ENCODE peak calls at places on chromosomes 16 and 17, in four cellular contexts. W is endodermal cell; G is omental fat pad; B is activated CD8-positive, alpha-beta T cell treated with anti-CD3 and anti-CD28 coated beads for 36 hours. E is an unnamed sample.

GRCh38 chr16:9798474-9798873 is 383.8 kb downstream of the GRIN2A start:
- DNase-seq in G (no peak), W (no peak), B (no peak), E (no peak)

GRCh38 chr16:2089676-2090480 is 42.1 kb downstream of the TSC2 start:
- DNase-seq in W (no peak), G (no peak), B (no peak), E (no peak)

GRCh38 chr17:16247589-16247984 is 30.6 kb downstream of the PIGL start:
- DNase-seq in B (no peak), G (no peak), W (no peak), E (no peak)

GRCh38 chr17:15411556-15412198 is 55.7 kb downstream of the CDRT4 start:
- DNase-seq in B (no peak), G (no peak), W (no peak), E (no peak)

GRCh38 chr17:76378548-76379274 is 5.7 kb upstream of the SPHK1 start:
- DNase-seq in B (no peak), W (no peak), G (no peak), E (no peak)

GRCh38 chr17:50499722-50500121 is 8.5 kb upstream of the MYCBPAP start:
- DNase-seq in B (no peak), W (no peak), G (no peak), E (no peak)

GRCh38 chr17:75698659-75699058 is 22.6 kb upstream of the ITGB4 start:
- DNase-seq in W (no peak), B (no peak), G (no peak), E (no peak)

GRCh38 chr16:69838417-69838990 is 76.4 kb downstream of the WWP2 start:
- DNase-seq in B (no peak), W (no peak), G (no peak), E (no peak)

GRCh38 chr17:76544123-76544915 is 4.5 kb downstream of the PRCD start:
- DNase-seq in B (no peak), G (no peak), W (no peak), E (peak; percentile 60)

GRCh38 chr16:7140899-7141298 is 191.7 kb upstream of the RBFOX1 start:
- DNase-seq in G (no peak), W (no peak), B (no peak), E (no peak)

GRCh38 chr17:45155483-45155882 is 6.2 kb upstream of the HEXIM2 start:
- DNase-seq in B (no peak), W (no peak), G (no peak), E (no peak)

DNA sequence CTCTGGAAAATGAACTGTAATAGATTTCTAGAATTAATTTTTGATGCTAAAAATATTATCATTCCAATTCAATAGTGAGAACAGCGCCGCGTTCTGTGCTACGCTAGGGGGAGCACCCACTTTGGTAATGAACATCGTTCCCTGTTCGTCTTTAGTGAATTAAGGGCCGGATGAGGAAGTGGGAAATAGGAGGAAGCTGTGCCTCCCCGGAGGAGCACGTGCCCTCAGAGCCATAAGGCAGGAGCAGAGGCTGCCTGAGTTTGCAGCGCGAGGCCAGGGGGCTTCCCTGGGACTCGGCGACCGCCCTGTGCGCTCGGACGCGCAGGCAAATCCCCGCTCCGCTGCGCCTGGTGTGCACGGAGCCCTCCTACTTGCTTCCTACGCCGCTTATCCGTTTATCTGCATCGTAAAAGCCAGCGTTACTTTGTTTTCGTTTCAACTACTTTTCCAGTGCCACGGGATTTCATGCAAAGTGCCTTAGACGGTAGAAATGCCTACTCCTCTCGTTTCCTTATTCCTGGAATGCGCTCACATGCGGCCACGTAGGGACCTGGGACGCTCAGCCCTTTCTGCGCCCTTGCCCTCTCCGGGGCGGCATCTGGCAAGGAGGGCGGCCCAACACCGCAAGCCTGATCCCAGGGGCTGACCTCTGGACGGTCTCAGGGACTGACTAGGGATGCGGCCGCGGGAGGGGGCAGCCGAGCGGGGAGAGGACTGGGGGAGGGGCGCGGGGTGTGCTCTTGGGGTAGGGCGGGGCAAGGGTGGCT is 76.4 kb downstream of the KCNJ12 start:
- DNase-seq in B (peak; percentile 54), W (peak; percentile 86), G (no peak), E (no peak)
- TF ChIP-seq CTCF in B (peak; percentile 72), W (peak; percentile 89), G (no peak), E (peak; percentile 65)

DNA sequence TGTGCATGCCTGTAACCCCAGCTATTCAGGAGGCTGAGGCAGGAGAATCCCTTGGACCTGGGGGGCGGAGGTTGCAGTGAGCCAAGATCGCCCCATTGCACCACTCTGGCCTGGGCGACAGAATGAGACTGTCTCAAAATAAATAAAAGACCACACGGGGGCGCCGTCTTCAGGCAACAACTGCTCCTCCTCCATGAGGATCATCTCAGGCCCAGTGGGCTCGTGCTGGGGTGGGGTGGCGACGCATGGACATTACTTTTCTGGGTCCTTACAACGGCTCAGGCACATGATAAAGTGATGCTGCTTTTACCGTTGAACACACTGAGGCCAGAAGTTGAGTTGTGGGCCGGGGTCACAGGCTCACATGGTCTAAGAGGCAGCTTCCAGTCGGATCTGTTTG is 56.2 kb downstream of the PRMT7 start:
- DNase-seq in G (peak; percentile 48), W (peak; percentile 90), B (peak; percentile 80), E (no peak)
- TF ChIP-seq CTCF in G (no peak), W (peak; percentile 86), B (peak; percentile 73), E (peak; percentile 50)

GRCh38 chr16:19589771-19590302 is 34.3 kb downstream of the VPS35L start:
- DNase-seq in W (no peak), B (no peak), G (no peak), E (no peak)

GRCh38 chr16:19589106-19589505 is 33.6 kb downstream of the VPS35L start:
- DNase-seq in G (no peak), W (no peak), B (no peak), E (no peak)

GRCh38 chr16:19583665-19584300 is 28.3 kb downstream of the VPS35L start:
- DNase-seq in G (no peak), B (peak; percentile 32), W (peak; percentile 54), E (no peak)

GRCh38 chr16:19588661-19589060 is 33.2 kb downstream of the VPS35L start:
- DNase-seq in G (no peak), W (no peak), B (peak; percentile 6), E (no peak)
- TF ChIP-seq CTCF in G (no peak), W (no peak), B (no peak), E (no peak)

DNA sequence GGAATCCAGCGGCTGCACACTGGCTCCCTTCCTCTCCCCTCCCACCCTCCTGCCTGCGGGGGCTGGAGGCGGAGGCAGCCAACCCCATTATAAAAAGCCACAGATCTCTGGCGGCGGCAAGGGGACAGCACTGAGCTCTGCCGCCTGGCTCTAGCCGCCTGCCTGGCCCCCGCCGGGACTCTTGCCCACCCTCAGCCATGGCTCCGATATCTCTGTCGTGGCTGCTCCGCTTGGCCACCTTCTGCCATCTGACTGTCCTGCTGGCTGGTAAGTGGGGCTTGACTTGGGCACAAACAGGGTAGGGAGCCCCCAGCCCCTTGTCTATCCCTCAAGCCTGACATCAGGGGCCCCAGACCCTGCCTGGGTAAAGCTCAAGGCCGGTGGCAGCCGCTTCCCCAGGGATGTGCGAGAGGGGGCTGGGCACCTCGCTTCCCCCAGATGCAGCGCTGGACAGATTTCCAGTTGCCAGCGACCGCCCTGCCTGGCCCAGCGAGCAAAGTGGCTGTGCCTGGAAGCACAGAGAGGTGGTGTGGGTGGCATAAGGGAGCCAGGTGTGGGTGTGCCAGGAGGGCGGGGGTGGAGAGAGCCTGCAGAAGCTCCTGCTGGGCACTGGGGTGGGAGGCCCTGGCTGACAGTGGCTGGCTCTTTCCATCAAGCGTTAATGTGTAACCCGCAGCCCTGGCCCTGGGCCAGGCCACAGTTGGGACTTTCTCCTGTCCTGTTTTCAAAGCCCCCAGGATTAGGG is at the start of gene CX3CL1:
- DNase-seq in G (no peak), B (no peak), W (peak; percentile 91), E (peak; percentile 71)
- TF ChIP-seq CTCF in G (no peak), B (no peak), W (peak; percentile 56), E (no peak)

GRCh38 chr17:47955497-47956461 is 1.9 kb downstream of the PRR15L start:
- DNase-seq in W (no peak), G (no peak), B (no peak), E (no peak)

GRCh38 chr17:47950448-47950847 is 7.2 kb downstream of the PRR15L start:
- DNase-seq in G (no peak), W (no peak), B (no peak), E (no peak)

GRCh38 chr17:47956818-47957590 is 679 bp downstream of the PRR15L start:
- DNase-seq in W (no peak), G (no peak), B (no peak), E (no peak)

GRCh38 chr17:47952181-47953021 is 5.3 kb downstream of the PRR15L start:
- DNase-seq in W (peak; percentile 52), B (no peak), G (no peak), E (no peak)

GRCh38 chr17:47953945-47954344 is 3.7 kb downstream of the PRR15L start:
- DNase-seq in W (no peak), G (no peak), B (no peak), E (no peak)
- TF ChIP-seq CTCF in W (peak; percentile 57), G (no peak), B (no peak), E (peak; percentile 46)